ENCODE peak calls at places on chromosomes 16 and 17, in seven cellular contexts. P is A549, G is cardiac septum, H is AG09309, E is KBM-7, Z is NCI-H2081, B is M059J. X is an unnamed sample.

GRCh38 chr17:47204722-47205418 is 4.3 kb upstream of the MYL4 start:
- DNase-seq in H (no peak), Z (no peak), P (no peak), B (peak), G (no peak), E (peak), X (peak)

GRCh38 chr16:11085025-11085485 is 140.7 kb downstream of the CLEC16A start:
- DNase-seq in E (no peak), P (no peak), Z (no peak), H (no peak), G (no peak), B (no peak), X (no peak)

GRCh38 chr16:3175157-3176153 is 12.5 kb upstream of the OR1F1 start:
- DNase-seq in B (peak), G (no peak), P (peak), Z (no peak), H (no peak), E (no peak), X (peak)

GRCh38 chr17:80277751-80278671 is 17.4 kb downstream of the RNF213 start:
- DNase-seq in Z (no peak), P (no peak), B (peak), H (no peak), E (no peak), G (no peak), X (no peak)

GRCh38 chr17:42272162-42272561 is 4.0 kb downstream of the STAT5B start:
- DNase-seq in E (no peak), H (no peak), Z (no peak), B (no peak), G (no peak), P (no peak), X (no peak)

GRCh38 chr17:2335726-2336214 is 487 bp downstream of the TSR1 start:
- DNase-seq in G (no peak), B (peak), E (no peak), P (no peak), H (no peak), Z (no peak), X (peak)

GRCh38 chr17:76672270-76672851 is 28.8 kb upstream of the ST6GALNAC1 start:
- DNase-seq in Z (no peak), H (no peak), E (no peak), B (no peak), G (no peak), P (no peak), X (no peak)

GRCh38 chr17:47813077-47813476 is 8.5 kb downstream of the OSBPL7 start:
- DNase-seq in Z (no peak), E (no peak), B (no peak), G (peak), P (no peak), H (no peak), X (no peak)

GRCh38 chr17:2926019-2926650 is 129.9 kb downstream of the RAP1GAP2 start:
- DNase-seq in Z (no peak), G (no peak), E (peak), P (peak), B (peak), H (no peak), X (peak)

GRCh38 chr16:72639494-72639893 is 408.4 kb downstream of the ZFHX3 start:
- DNase-seq in E (no peak), B (no peak), P (peak), G (no peak), Z (no peak), H (no peak), X (no peak)

GRCh38 chr16:1428511-1428910 is 2.4 kb upstream of the PERCC1 start:
- DNase-seq in G (no peak), B (no peak), Z (no peak), H (no peak), P (peak), E (peak), X (peak)

GRCh38 chr17:69567130-69567529 is 152.6 kb downstream of the MAP2K6 start:
- DNase-seq in Z (no peak), H (no peak), P (no peak), E (no peak), B (peak), G (no peak), X (no peak)

GRCh38 chr16:71919033-71919432 is 23.7 kb downstream of the IST1 start:
- DNase-seq in E (peak), G (no peak), P (no peak), Z (no peak), H (no peak), B (no peak), X (no peak)

GRCh38 chr17:38728290-38728831 is 1.8 kb upstream of the CISD3 start:
- DNase-seq in H (no peak), P (no peak), Z (no peak), B (no peak), G (peak), E (peak), X (no peak)

GRCh38 chr16:1680361-1680760 is 2.3 kb downstream of the JPT2 start:
- DNase-seq in P (no peak), B (no peak), G (no peak), E (no peak), Z (no peak), H (no peak), X (no peak)

GRCh38 chr16:853306-853705 is 52.8 kb upstream of the GNG13 start:
- DNase-seq in B (no peak), G (no peak), H (no peak), P (no peak), Z (no peak), E (no peak), X (no peak)

GRCh38 chr16:69566437-69567030 is 768 bp downstream of the NFAT5 start:
- DNase-seq in Z (no peak), E (peak), H (no peak), B (peak), P (peak), G (peak), X (peak)

GRCh38 chr17:10879110-10879509 is 41.2 kb upstream of the PIRT start:
- DNase-seq in B (no peak), G (no peak), Z (no peak), E (peak), H (no peak), P (peak), X (no peak)

GRCh38 chr17:14311979-14312378 is 11.1 kb downstream of the HS3ST3B1 start:
- DNase-seq in P (no peak), E (no peak), G (no peak), B (no peak), H (no peak), Z (no peak), X (no peak)

GRCh38 chr16:51638338-51639135 is 487.5 kb upstream of the SALL1 start:
- DNase-seq in H (no peak), B (peak), P (no peak), Z (no peak), E (no peak), G (no peak), X (no peak)